ENCODE peak calls at places on chromosome 10, in five cellular contexts. E, B, A, Q and O are unnamed samples.

GRCh38 chr10:86795353-86795752 is 38.9 kb downstream of the BMPR1A start:
- DNase-seq in B (peak; percentile 86), Q (peak; percentile 70), A (peak; percentile 5), E (peak; percentile 51), O (no peak)

GRCh38 chr10:116947838-116948529 is 57.0 kb downstream of the SHTN1 start:
- DNase-seq in Q (no peak), A (peak; percentile 68), B (peak; percentile 30), E (no peak), O (no peak)

GRCh38 chr10:93160829-93161228 is 87.1 kb downstream of the CYP26A1 start:
- DNase-seq in A (no peak), Q (peak; percentile 91), B (peak; percentile 62), E (no peak), O (no peak)

GRCh38 chr10:121405953-121406352 is 192.3 kb downstream of the FGFR2 start:
- DNase-seq in B (no peak), E (no peak), Q (no peak), A (no peak), O (no peak)

GRCh38 chr10:4213441-4213840 is 428.4 kb upstream of the KLF6 start:
- DNase-seq in A (no peak), Q (no peak), B (no peak), E (no peak), O (no peak)

GRCh38 chr10:78727251-78727650 is 341.5 kb upstream of the ZMIZ1 start:
- DNase-seq in A (no peak), E (no peak), B (no peak), Q (no peak), O (no peak)

GRCh38 chr10:102775973-102776669 is 32.4 kb downstream of the WBP1L start:
- DNase-seq in B (peak; percentile 95), Q (peak; percentile 26), A (no peak), E (peak; percentile 36), O (no peak)

GRCh38 chr10:84176351-84176750 is 2.8 kb downstream of the GPR15LG start:
- DNase-seq in E (no peak), B (no peak), Q (no peak), A (no peak), O (no peak)

GRCh38 chr10:62454696-62455451 is 80.7 kb downstream of the ZNF365 start:
- DNase-seq in Q (peak; percentile 59), E (no peak), A (no peak), B (peak; percentile 61), O (no peak)

GRCh38 chr10:127496045-127496444 is 53.1 kb upstream of the NPS start:
- DNase-seq in A (no peak), E (no peak), B (no peak), Q (no peak), O (no peak)

GRCh38 chr10:117164878-117165556 is 26.9 kb upstream of the VAX1 start:
- DNase-seq in Q (no peak), A (no peak), B (no peak), E (no peak), O (no peak)

GRCh38 chr10:43595739-43596298 is 10.4 kb upstream of the ZNF485 start:
- DNase-seq in B (no peak), A (no peak), Q (no peak), E (no peak), O (no peak)

GRCh38 chr10:24723788-24724380 is at the start of gene ARHGAP21:
- DNase-seq in E (no peak), A (no peak), B (peak; percentile 88), Q (peak; percentile 57), O (no peak)

GRCh38 chr10:119396008-119396708 is 146.4 kb downstream of the RGS10 start:
- DNase-seq in B (no peak), A (no peak), E (no peak), Q (no peak), O (no peak)

GRCh38 chr10:88911121-88911520 is 31.1 kb downstream of the STAMBPL1 start:
- DNase-seq in B (no peak), E (no peak), Q (no peak), A (no peak), O (no peak)

GRCh38 chr10:15588635-15589081 is 131.1 kb downstream of the ITGA8 start:
- DNase-seq in B (no peak), Q (no peak), A (no peak), E (no peak), O (no peak)

GRCh38 chr10:98270026-98270740 is 2.2 kb upstream of the LOXL4 start:
- DNase-seq in Q (no peak), E (no peak), B (no peak), A (no peak), O (no peak)

GRCh38 chr10:24503627-24504320 is 219.9 kb downstream of the ARHGAP21 start:
- DNase-seq in Q (peak; percentile 8), B (peak; percentile 52), A (peak; percentile 28), E (peak; percentile 92), O (no peak)

GRCh38 chr10:130363051-130363450 is 226.9 kb downstream of the GLRX3 start:
- DNase-seq in Q (no peak), B (no peak), A (no peak), E (no peak), O (no peak)

GRCh38 chr10:50216418-50216817 is 34.9 kb downstream of the ASAH2 start:
- DNase-seq in B (no peak), A (no peak), Q (no peak), E (no peak), O (no peak)

GRCh38 chr10:11612004-11613001 is 853 bp upstream of the USP6NL start:
- DNase-seq in Q (no peak), E (no peak), B (peak; percentile 17), A (no peak), O (no peak)

GRCh38 chr10:114758331-114758730 is 63.2 kb upstream of the FHIP2A start:
- DNase-seq in E (no peak), B (no peak), A (no peak), Q (peak; percentile 10), O (no peak)

GRCh38 chr10:132478341-132479023 is 59.1 kb upstream of the INPP5A start:
- DNase-seq in B (no peak), A (no peak), Q (no peak), E (no peak), O (no peak)

GRCh38 chr10:59079386-59080226 is 96.8 kb upstream of the PHYHIPL start:
- DNase-seq in Q (peak; percentile 73), E (peak; percentile 26), B (peak; percentile 71), A (no peak), O (peak; percentile 72)

GRCh38 chr10:129800-130199 is 5.5 kb upstream of the ZMYND11 start:
- DNase-seq in B (no peak), E (no peak), A (no peak), Q (no peak), O (no peak)

DNA sequence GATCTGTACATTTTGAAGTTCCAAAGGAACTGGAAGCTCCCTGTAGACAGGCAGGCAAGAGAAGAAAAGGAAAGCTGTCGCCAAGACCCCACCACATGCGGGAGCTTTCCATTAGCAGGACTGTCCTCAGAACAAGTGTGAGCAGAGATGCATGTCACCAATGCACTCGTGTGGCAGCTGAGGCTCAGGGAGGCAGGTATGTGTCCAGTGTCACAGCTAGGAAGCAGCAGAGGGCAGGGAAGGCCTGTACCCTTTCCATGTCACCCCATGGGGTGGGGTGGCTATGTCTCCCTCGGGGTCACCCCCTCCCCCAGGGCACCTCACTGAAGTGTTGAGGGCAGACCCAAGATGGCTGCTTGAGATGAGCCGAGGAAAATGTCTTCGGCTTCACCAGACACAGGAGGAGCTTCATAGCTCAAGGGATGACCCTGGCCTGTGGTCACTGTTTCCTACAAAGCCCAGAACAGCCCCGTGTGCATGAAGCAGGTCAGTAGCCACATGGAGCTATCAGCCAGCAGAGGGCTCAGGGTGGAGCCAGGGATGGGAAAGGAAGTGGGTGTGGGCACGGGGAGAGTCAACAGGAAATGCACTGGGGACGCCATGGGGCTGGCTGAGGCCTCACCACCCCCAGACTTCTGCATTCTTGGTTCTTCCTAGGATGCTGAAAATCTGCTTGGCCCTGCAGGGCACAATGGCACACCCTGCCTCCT is 96.6 kb downstream of the FAM53B start:
- DNase-seq in Q (peak; percentile 7), A (no peak), E (no peak), B (peak; percentile 57), O (no peak)
- TF ChIP-seq CTCF in Q (peak; percentile 36), A (no peak), E (peak; percentile 23), B (peak; percentile 34), O (peak; percentile 14)

GRCh38 chr10:6796231-6796630 is 216.2 kb upstream of the PRKCQ start:
- DNase-seq in B (no peak), Q (no peak), A (no peak), E (no peak), O (no peak)

GRCh38 chr10:6794441-6794840 is 214.4 kb upstream of the PRKCQ start:
- DNase-seq in E (no peak), A (no peak), Q (no peak), B (no peak), O (no peak)

DNA sequence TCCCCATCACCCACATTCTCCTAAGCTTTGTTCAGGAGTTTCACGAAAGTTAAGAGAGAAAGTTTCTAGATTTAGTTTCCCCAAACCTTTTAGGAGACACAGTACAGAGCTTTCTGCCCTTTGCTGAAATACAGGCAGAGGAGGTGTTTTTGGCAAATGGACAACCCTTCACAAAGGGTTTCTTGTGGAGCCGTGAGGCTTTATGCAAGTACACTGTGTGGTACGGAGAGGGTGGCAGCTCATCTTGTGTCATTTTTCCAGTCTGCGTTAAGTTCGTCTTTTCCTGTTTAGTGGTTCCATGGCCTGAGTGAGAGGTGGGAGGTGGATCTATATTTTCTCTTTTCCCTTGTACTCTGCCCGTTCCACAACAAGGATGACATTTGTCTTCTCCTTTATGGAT is 215.5 kb upstream of the PRKCQ start:
- DNase-seq in B (no peak), A (no peak), Q (no peak), E (no peak), O (no peak)
- TF ChIP-seq CTCF in B (no peak), A (no peak), Q (no peak), E (no peak), O (no peak)

GRCh38 chr10:31352436-31353226 is 33.6 kb downstream of the ZEB1 start:
- DNase-seq in E (no peak), B (no peak), A (no peak), Q (no peak), O (no peak)

GRCh38 chr10:31350891-31351290 is 31.9 kb downstream of the ZEB1 start:
- DNase-seq in A (no peak), B (no peak), Q (no peak), E (no peak), O (no peak)

GRCh38 chr10:31358688-31359330 is 39.8 kb downstream of the ZEB1 start:
- DNase-seq in B (peak; percentile 49), A (no peak), Q (peak; percentile 24), E (peak; percentile 13), O (no peak)

GRCh38 chr10:31347705-31348104 is 28.7 kb downstream of the ZEB1 start:
- DNase-seq in Q (no peak), B (no peak), A (no peak), E (no peak), O (no peak)

GRCh38 chr10:31353574-31353973 is 34.6 kb downstream of the ZEB1 start:
- DNase-seq in B (peak; percentile 25), E (no peak), A (peak; percentile 73), Q (peak; percentile 82), O (peak; percentile 7)
- TF ChIP-seq CTCF in B (peak; percentile 14), E (no peak), A (no peak), Q (peak; percentile 60), O (no peak)

GRCh38 chr10:6843477-6843876 is 263.4 kb upstream of the PRKCQ start:
- DNase-seq in B (no peak), E (no peak), A (no peak), Q (no peak), O (no peak)
- TF ChIP-seq CTCF in B (no peak), E (no peak), A (no peak), Q (no peak), O (no peak)

DNA sequence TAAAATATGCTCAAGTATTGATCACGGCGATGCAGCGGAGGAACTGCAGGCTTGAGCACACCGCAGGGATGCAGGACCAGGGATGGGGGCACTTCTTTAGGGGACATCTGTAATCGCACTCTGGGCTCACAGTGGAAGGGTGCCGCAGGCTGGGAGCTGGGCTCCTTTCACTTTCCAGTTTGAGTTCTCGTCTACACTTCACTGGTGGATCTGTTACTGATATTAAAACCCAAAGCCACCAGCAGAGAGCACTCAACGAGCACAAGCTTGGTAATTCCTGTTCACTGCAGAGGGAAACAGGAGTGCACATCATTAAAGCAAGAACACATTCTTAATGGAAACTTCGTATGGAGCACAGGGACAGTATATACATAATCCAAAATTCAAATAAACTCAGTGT is 91.3 kb downstream of the PARD3 start:
- DNase-seq in E (no peak), A (no peak), B (peak; percentile 85), Q (peak; percentile 61), O (peak; percentile 45)
- TF ChIP-seq CTCF in E (peak; percentile 61), A (peak; percentile 67), B (peak; percentile 55), Q (peak; percentile 78), O (peak; percentile 61)